ENCODE peak calls at places on chromosomes 16 and 17, in six cellular contexts. U is OCI-LY7, E is HCT116, H is GM23338, D is MM.1S, T is hepatocyte. W is an unnamed sample.

GRCh38 chr17:28749516-28750177 is 5.8 kb downstream of the TRAF4 start:
- DNase-seq in U (no peak), H (peak; percentile 35), E (no peak), D (no peak), T (no peak), W (no peak)

GRCh38 chr17:29115906-29116651 is 64.1 kb downstream of the MYO18A start:
- DNase-seq in H (peak; percentile 93), D (peak; percentile 21), T (peak; percentile 52), U (peak; percentile 35), E (peak; percentile 35), W (peak; percentile 56)

GRCh38 chr17:80647746-80648145 is 103.1 kb downstream of the RPTOR start:
- DNase-seq in E (no peak), H (no peak), D (no peak), U (no peak), T (no peak), W (peak; percentile 79)

GRCh38 chr17:38403491-38403890 is 24.8 kb upstream of the ARHGAP23 start:
- DNase-seq in U (no peak), E (no peak), H (peak; percentile 74), T (no peak), D (no peak), W (no peak)

GRCh38 chr17:67364847-67365761 is 1.3 kb downstream of the PSMD12 start:
- DNase-seq in T (no peak), H (no peak), D (peak; percentile 40), U (no peak), E (no peak), W (peak; percentile 33)

GRCh38 chr16:67461600-67462278 is 19.2 kb downstream of the ATP6V0D1 start:
- DNase-seq in T (peak; percentile 42), E (no peak), U (no peak), H (no peak), D (no peak), W (no peak)

GRCh38 chr16:30950516-30951073 is 1.7 kb downstream of the ORAI3 start:
- DNase-seq in H (no peak), U (no peak), D (no peak), E (no peak), T (no peak), W (no peak)

GRCh38 chr17:78325076-78325712 is 34.7 kb downstream of the SOCS3 start:
- DNase-seq in U (no peak), E (no peak), H (no peak), D (no peak), T (no peak), W (no peak)

GRCh38 chr16:55437627-55438026 is 41.4 kb upstream of the MMP2 start:
- DNase-seq in U (no peak), H (no peak), E (no peak), T (no peak), D (no peak), W (no peak)

GRCh38 chr16:4486126-4486893 is 10.1 kb downstream of the HMOX2 start:
- DNase-seq in T (no peak), E (no peak), U (no peak), H (no peak), D (no peak), W (no peak)

GRCh38 chr17:8289103-8289397 is 580 bp downstream of the RANGRF start:
- DNase-seq in D (no peak), H (peak; percentile 79), U (no peak), E (peak; percentile 7), T (no peak), W (no peak)

GRCh38 chr16:56534847-56535383 is 15.1 kb upstream of the BBS2 start:
- DNase-seq in U (no peak), T (no peak), H (no peak), D (no peak), E (no peak), W (no peak)

GRCh38 chr17:36947922-36948716 is 635 bp upstream of the AATF start:
- DNase-seq in U (peak; percentile 14), T (no peak), H (peak; percentile 63), D (no peak), E (no peak), W (no peak)

GRCh38 chr16:22739077-22739476 is 74.9 kb upstream of the HS3ST2 start:
- DNase-seq in D (no peak), E (no peak), U (peak; percentile 31), T (no peak), H (no peak), W (no peak)

GRCh38 chr17:29495011-29495410 is 71.8 kb downstream of the ABHD15 start:
- DNase-seq in E (no peak), T (no peak), D (no peak), U (no peak), H (no peak), W (peak; percentile 12)

GRCh38 chr17:79749156-79749815 is 18.5 kb downstream of the ENPP7 start:
- DNase-seq in D (no peak), H (no peak), E (no peak), T (no peak), U (no peak), W (peak; percentile 76)

GRCh38 chr17:2690165-2691068 is 21.1 kb downstream of the CLUH start:
- DNase-seq in U (no peak), T (peak; percentile 6), H (no peak), E (no peak), D (no peak), W (no peak)

GRCh38 chr17:59470624-59471297 is 94.6 kb upstream of the DHX40 start:
- DNase-seq in T (no peak), H (no peak), D (no peak), U (no peak), E (no peak), W (no peak)

GRCh38 chr17:62995377-62995885 is 29.4 kb downstream of the TANC2 start:
- DNase-seq in D (peak; percentile 61), U (peak; percentile 2), E (peak; percentile 38), T (peak; percentile 31), H (peak; percentile 69), W (peak; percentile 65)

GRCh38 chr17:68954146-68954971 is 833 bp downstream of the ABCA8 start:
- DNase-seq in U (no peak), T (no peak), H (no peak), D (no peak), E (no peak), W (peak; percentile 9)

GRCh38 chr16:87723224-87723619 is 42.6 kb downstream of the KLHDC4 start:
- DNase-seq in U (peak; percentile 97), H (no peak), E (no peak), T (peak; percentile 45), D (no peak), W (no peak)

GRCh38 chr16:65991149-65991701 is 375.3 kb upstream of the CDH5 start:
- DNase-seq in H (peak; percentile 47), E (no peak), D (no peak), U (no peak), T (no peak), W (no peak)

GRCh38 chr16:89104930-89105571 is 11.4 kb downstream of the ACSF3 start:
- DNase-seq in E (no peak), H (no peak), U (no peak), D (no peak), T (no peak), W (no peak)

GRCh38 chr17:8285270-8286181 is 2.9 kb upstream of the RANGRF start:
- DNase-seq in T (no peak), D (no peak), H (no peak), E (no peak), U (peak; percentile 25), W (no peak)

DNA sequence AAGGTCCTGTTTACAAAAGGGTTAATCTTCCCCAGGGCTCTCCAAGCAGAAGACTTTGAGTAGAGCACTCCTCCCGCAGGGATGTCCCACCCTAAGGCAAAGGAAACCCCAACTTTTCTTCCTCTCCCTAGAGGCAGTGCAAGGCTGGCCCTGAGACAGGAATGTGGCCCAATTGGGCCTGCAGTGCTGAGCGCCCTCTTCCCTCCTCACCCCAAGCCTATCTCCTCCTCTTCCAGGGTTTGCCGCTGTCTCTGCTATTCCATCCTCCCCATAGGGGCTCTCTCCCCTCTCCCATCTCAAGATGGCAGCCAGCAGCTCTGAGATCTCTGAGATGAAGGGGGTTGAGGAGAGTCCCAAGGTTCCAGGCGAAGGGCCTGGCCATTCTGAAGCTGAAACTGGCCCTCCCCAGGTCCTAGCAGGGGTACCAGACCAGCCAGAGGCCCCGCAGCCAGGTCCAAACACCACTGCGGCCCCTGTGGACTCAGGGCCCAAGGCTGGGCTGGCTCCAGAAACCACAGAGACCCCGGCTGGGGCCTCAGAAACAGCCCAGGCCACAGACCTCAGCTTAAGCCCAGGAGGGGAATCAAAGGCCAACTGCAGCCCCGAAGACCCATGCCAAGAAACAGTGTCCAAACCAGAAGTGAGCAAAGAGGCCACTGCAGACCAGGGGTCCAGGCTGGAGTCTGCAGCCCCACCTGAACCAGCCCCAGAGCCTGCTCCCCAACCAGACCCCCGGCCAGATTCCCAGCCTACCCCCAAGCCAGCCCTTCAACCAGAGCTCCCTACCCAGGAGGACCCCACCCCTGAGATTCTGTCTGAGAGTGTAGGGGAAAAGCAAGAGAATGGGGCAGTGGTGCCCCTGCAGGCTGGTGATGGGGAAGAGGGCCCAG is 1.0 kb downstream of the PRRT2 start:
- DNase-seq in D (no peak), E (no peak), T (no peak), H (no peak), U (no peak), W (no peak)
- H3K4me1 ChIP-seq in D (peaks cover 39% of the 10 kb centered on the region), E (peaks cover 38% of the 10 kb centered on the region), T (peaks cover 48% of the 10 kb centered on the region), H (peaks cover 67% of the 10 kb centered on the region), U (peaks cover 57% of the 10 kb centered on the region), W (peaks cover 42% of the 10 kb centered on the region)

GRCh38 chr16:82055728-82056549 is 20.9 kb downstream of the HSD17B2 start:
- DNase-seq in D (no peak), T (no peak), U (no peak), E (no peak), H (no peak), W (peak; percentile 24)
- TF ChIP-seq EZH2phosphoT487 in D (no peak), T (peak; percentile 35), U (no peak), E (no peak), H (no peak), W (no peak)

GRCh38 chr17:48161127-48161905 is 53.8 kb downstream of the SNX11 start:
- DNase-seq in D (no peak), E (no peak), T (no peak), H (no peak), U (no peak), W (no peak)

GRCh38 chr17:48160177-48160967 is 52.8 kb downstream of the SNX11 start:
- DNase-seq in T (peak; percentile 33), D (no peak), E (no peak), H (peak; percentile 96), U (no peak), W (no peak)

GRCh38 chr17:48162946-48163506 is 55.5 kb downstream of the SNX11 start:
- DNase-seq in D (peak; percentile 50), H (no peak), U (no peak), E (no peak), T (peak; percentile 74), W (peak; percentile 26)

GRCh38 chr17:48162305-48162934 is 54.9 kb downstream of the SNX11 start:
- DNase-seq in D (no peak), E (no peak), U (no peak), H (no peak), T (no peak), W (no peak)

DNA sequence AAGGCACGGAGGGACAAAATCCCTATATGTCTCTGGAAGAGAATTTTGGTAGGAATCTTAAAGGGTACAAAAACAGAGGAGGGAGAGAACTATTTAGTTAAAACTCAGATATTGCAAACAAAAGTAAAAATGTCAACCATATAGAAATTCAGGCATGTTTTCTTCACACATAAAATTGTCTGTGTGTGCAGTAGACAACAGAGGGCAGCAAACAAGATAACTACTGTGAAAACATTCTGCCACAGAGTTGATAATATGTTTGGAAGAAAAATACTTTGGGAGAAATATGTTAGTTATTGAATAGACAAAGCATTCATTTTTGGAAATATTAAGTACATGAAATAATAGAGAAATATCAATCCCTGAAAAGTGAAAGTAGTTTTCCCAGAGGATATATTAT is 56.2 kb downstream of the SNX11 start:
- DNase-seq in T (no peak), H (no peak), D (no peak), E (no peak), U (no peak), W (no peak)
- H3K4me3 ChIP-seq in T (no peak overlapping the region), H (no peak overlapping the region), D (no peak overlapping the region), E (no peak overlapping the region), U (no peak overlapping the region), W (no peak overlapping the region)

GRCh38 chr17:19389386-19389785 is 2.4 kb upstream of the MFAP4 start:
- DNase-seq in D (no peak), E (no peak), H (no peak), T (no peak), U (no peak), W (no peak)
- H3K4me1 ChIP-seq in D (no peaks in the 10 kb centered on the region), E (no peaks in the 10 kb centered on the region), H (peaks cover 29% of the 10 kb centered on the region), T (peaks cover 53% of the 10 kb centered on the region), U (peaks cover 11% of the 10 kb centered on the region), W (peaks cover 13% of the 10 kb centered on the region)

W was measured in PC-3.